ENCODE peak calls at places on chromosome 14, in six cellular contexts. I is A549; W is CD8-positive, alpha-beta T cell; O is ovary; C is mammary epithelial cell; T is DND-41. L is an unnamed sample.

GRCh38 chr14:79552778-79553177 is 658.5 kb downstream of the DIO2 start:
- DNase-seq in T (no peak), C (no peak), W (no peak), O (no peak), I (no peak), L (no peak)

GRCh38 chr14:41389355-41389754 is 217.3 kb upstream of the LRFN5 start:
- DNase-seq in T (no peak), W (no peak), C (no peak), O (no peak), I (no peak), L (no peak)

GRCh38 chr14:31090872-31091764 is 64.9 kb upstream of the STRN3 start:
- DNase-seq in I (peak), W (no peak), O (no peak), C (peak), T (no peak), L (peak)

GRCh38 chr14:69153848-69154208 is 909 bp upstream of the DCAF5 start:
- DNase-seq in C (no peak), O (peak), W (no peak), I (no peak), T (no peak), L (no peak)

GRCh38 chr14:101561897-101562490 is 699 bp downstream of the DIO3 start:
- DNase-seq in T (no peak), I (no peak), W (no peak), O (no peak), C (no peak), L (no peak)

GRCh38 chr14:52902971-52903385 is 47.9 kb downstream of the FERMT2 start:
- DNase-seq in O (no peak), T (no peak), C (peak), I (no peak), W (no peak), L (no peak)

GRCh38 chr14:37592288-37593274 is 2.5 kb downstream of the FOXA1 start:
- DNase-seq in O (no peak), W (no peak), I (no peak), C (no peak), T (no peak), L (no peak)

GRCh38 chr14:68794130-68794855 is 1.4 kb upstream of the ZFP36L1 start:
- DNase-seq in I (no peak), W (peak), O (peak), T (peak), C (peak), L (peak)

GRCh38 chr14:50920482-50921225 is 23.6 kb downstream of the PYGL start:
- DNase-seq in W (no peak), T (no peak), C (no peak), I (no peak), O (no peak), L (no peak)

GRCh38 chr14:52913271-52913670 is 37.6 kb downstream of the FERMT2 start:
- DNase-seq in I (no peak), W (no peak), O (no peak), C (no peak), T (no peak), L (no peak)

GRCh38 chr14:96162741-96163140 is 41.9 kb upstream of the BDKRB2 start:
- DNase-seq in O (no peak), C (no peak), T (no peak), I (no peak), W (no peak), L (no peak)

GRCh38 chr14:23518716-23519115 is 32.8 kb downstream of the ZFHX2 start:
- DNase-seq in O (no peak), T (no peak), C (no peak), W (no peak), I (no peak), L (no peak)

GRCh38 chr14:37864861-37865718 is 269.7 kb downstream of the TTC6 start:
- DNase-seq in O (no peak), W (no peak), I (no peak), T (no peak), C (peak), L (peak)

DNA sequence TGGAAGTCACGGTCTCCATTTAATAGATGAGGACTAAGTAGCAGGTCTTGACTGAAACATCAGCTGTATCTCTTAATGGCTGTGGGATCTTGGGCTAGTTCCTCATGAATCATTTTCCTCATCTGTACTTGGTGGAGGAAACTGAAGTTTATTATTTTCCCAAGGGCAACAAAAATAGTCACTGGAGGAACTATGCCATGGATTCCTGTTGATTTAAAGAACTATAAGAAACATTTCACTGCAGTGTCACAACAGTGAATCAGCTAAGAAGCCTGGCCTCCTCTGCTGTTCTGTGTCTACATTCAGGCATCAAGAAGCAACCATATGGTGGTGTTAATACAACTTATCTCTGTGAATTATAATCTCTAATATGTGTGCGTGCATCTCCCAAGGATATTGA is 200.5 kb downstream of the STXBP6 start:
- DNase-seq in T (no peak), O (no peak), C (no peak), W (no peak), I (no peak), L (no peak)
- TF ChIP-seq CTCF in T (no peak), O (no peak), C (no peak), W (no peak), I (no peak), L (no peak)

DNA sequence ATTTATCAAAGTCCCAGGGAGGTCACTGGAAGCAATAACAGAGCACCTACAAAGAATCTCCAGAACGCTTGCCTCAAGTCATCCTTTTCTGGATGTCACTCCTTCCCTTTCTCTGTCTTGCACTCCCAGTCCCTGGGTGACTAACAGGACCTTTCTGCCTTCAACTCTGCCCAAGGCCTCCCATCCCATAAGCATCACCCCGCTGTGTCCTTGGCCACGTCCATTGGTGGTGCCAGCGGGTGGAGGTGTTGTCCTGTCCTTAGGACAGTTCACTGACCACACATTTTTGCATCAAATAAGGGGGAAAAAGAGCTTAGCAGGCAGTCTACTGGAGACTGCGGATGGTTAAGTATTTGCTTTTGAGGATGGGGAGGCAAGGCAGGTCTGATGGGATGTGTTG is 23.6 kb upstream of the PLEK2 start:
- DNase-seq in O (no peak), I (no peak), W (no peak), C (no peak), T (no peak), L (no peak)
- H3K27ac ChIP-seq in O (no peak), I (no peak), W (no peak), C (no peak), T (no peak), L (no peak)

GRCh38 chr14:104777808-104778249 is 17.7 kb downstream of the AKT1 start:
- DNase-seq in C (no peak), I (no peak), T (no peak), W (no peak), O (no peak), L (no peak)
- TF ChIP-seq CTCF in C (no peak), I (no peak), T (no peak), W (no peak), O (no peak), L (no peak)

GRCh38 chr14:59336078-59336477 is 129.1 kb downstream of the GPR135 start:
- DNase-seq in I (no peak), W (no peak), O (no peak), T (no peak), C (no peak), L (no peak)
- H3K27ac ChIP-seq in I (no peak), W (no peak), O (no peak), T (no peak), C (no peak), L (no peak)

DNA sequence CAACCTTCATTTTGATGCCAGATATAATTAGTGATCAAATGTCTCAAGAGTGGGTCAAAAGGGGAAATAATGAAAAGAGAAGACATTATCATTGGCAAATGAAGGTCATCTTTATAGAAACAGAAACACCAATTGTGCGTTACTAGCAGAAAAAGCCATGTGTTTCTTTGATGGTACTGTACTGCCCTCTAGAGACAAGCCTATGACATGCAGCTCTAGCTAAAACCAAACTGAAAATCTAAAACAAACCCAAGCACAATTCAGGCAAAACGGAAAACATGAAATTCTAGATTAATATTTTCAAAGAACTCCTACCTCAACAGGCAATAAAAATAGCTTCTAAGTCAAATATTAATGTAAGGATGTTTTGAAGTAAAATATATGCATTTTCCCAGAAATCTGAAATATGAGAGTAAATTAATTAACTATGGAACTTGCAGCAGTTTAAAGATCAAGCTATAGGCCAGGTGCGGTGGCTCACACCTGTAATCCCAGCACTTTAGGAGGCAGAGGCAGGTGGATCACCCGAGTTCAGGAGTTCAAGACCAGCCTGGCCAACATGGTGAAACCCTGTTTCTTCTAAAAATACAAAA is 115.4 kb downstream of the KLHL28 start:
- DNase-seq in C (peak), I (peak), O (no peak), T (peak), W (no peak), L (peak)
- TF ChIP-seq CTCF in C (peak), I (peak), O (peak), T (peak), W (peak), L (peak)

GRCh38 chr14:70792939-70793338 is 16.4 kb downstream of the MAP3K9 start:
- DNase-seq in W (no peak), O (no peak), C (no peak), I (no peak), T (no peak), L (no peak)

GRCh38 chr14:70796551-70796950 is 12.8 kb downstream of the MAP3K9 start:
- DNase-seq in I (no peak), O (no peak), C (no peak), W (no peak), T (no peak), L (no peak)

GRCh38 chr14:70791971-70792370 is 17.3 kb downstream of the MAP3K9 start:
- DNase-seq in T (no peak), I (no peak), C (no peak), O (no peak), W (no peak), L (no peak)

GRCh38 chr14:70789961-70790360 is 19.4 kb downstream of the MAP3K9 start:
- DNase-seq in T (no peak), C (no peak), I (no peak), W (no peak), O (no peak), L (no peak)

DNA sequence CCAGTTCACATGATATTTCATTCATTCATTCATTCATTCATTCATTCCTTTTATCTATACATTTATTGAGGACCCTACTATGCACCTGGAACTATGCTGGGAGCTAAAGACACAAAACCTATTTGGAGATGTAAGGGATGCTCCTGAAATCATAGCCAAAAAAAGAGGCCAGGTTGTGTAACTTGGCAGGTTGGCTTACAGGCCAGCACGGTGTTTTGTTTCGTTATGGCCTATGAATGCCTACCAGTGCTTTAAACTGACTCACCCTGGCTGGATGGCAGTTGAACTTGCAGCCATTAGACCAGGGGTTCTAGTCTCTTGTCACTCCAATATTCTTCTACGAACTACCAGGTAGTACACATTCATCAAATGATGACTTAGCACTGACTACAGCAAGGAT is 15.7 kb downstream of the MAP3K9 start:
- DNase-seq in W (no peak), C (no peak), O (no peak), I (no peak), T (no peak), L (no peak)
- H3K27ac ChIP-seq in W (no peak), C (no peak), O (no peak), I (no peak), T (no peak), L (no peak)

GRCh38 chr14:74835607-74836250 is 40.2 kb downstream of the PROX2 start:
- DNase-seq in O (no peak), T (no peak), W (no peak), I (no peak), C (no peak), L (no peak)
- TF ChIP-seq CTCF in O (no peak), T (no peak), W (no peak), I (no peak), C (no peak), L (no peak)

GRCh38 chr14:45066667-45067066 is 17.2 kb upstream of the PRPF39 start:
- DNase-seq in O (no peak), T (no peak), C (no peak), W (no peak), I (no peak), L (no peak)
- H3K27ac ChIP-seq in O (no peak), T (no peak), C (no peak), W (no peak), I (no peak), L (no peak)

GRCh38 chr14:89418976-89419375 is 1.9 kb upstream of the FOXN3 start:
- DNase-seq in I (no peak), O (no peak), T (no peak), W (no peak), C (no peak), L (no peak)

GRCh38 chr14:89422181-89422951 is 5.3 kb upstream of the FOXN3 start:
- DNase-seq in O (no peak), C (no peak), T (no peak), I (no peak), W (no peak), L (no peak)

GRCh38 chr14:89419973-89420482 is 3.0 kb upstream of the FOXN3 start:
- DNase-seq in W (no peak), T (no peak), C (no peak), I (no peak), O (no peak), L (no peak)

GRCh38 chr14:89418452-89418851 is 1.4 kb upstream of the FOXN3 start:
- DNase-seq in C (no peak), O (no peak), T (no peak), W (no peak), I (no peak), L (no peak)

GRCh38 chr14:89420502-89420901 is 3.5 kb upstream of the FOXN3 start:
- DNase-seq in O (no peak), T (no peak), W (no peak), I (no peak), C (no peak), L (no peak)
- TF ChIP-seq CTCF in O (no peak), T (no peak), W (no peak), I (no peak), C (no peak), L (no peak)